ENCODE peak calls at places on chromosomes 7 and 10, in five cellular contexts. One of them, this sample, is unnamed.

GRCh38 chr10:70829543-70829942 is 13.8 kb downstream of the SGPL1 start:
- DNase-seq in neuronal stem cell: no peak
- DNase-seq in mesenchymal stem cell: no peak
- DNase-seq in H1: no peak
- DNase-seq in H9: no peak
- DNase-seq in this sample: no peak

GRCh38 chr10:87177-88080 is 38.3 kb upstream of the TUBB8 start:
- DNase-seq in neuronal stem cell: no peak
- DNase-seq in mesenchymal stem cell: no peak
- DNase-seq in H1: no peak
- DNase-seq in H9: no peak
- DNase-seq in this sample: no peak

GRCh38 chr10:70761031-70761601 is 24.1 kb downstream of the TBATA start:
- DNase-seq in neuronal stem cell: no peak
- DNase-seq in mesenchymal stem cell: no peak
- DNase-seq in H1: peak
- DNase-seq in H9: peak
- DNase-seq in this sample: no peak

GRCh38 chr7:42193457-42194111 is 43.4 kb downstream of the GLI3 start:
- DNase-seq in neuronal stem cell: no peak
- DNase-seq in mesenchymal stem cell: peak
- DNase-seq in H1: no peak
- DNase-seq in H9: no peak
- DNase-seq in this sample: no peak

GRCh38 chr10:31274310-31274709 is 44.7 kb upstream of the ZEB1 start:
- DNase-seq in neuronal stem cell: no peak
- DNase-seq in mesenchymal stem cell: peak
- DNase-seq in H1: no peak
- DNase-seq in H9: no peak
- DNase-seq in this sample: peak

GRCh38 chr7:100563809-100564400 is 9.8 kb downstream of the SAP25 start:
- DNase-seq in neuronal stem cell: peak
- DNase-seq in mesenchymal stem cell: peak
- DNase-seq in H1: peak
- DNase-seq in H9: peak
- DNase-seq in this sample: no peak

GRCh38 chr10:112744525-112744924 is 205.5 kb upstream of the TCF7L2 start:
- DNase-seq in neuronal stem cell: no peak
- DNase-seq in mesenchymal stem cell: no peak
- DNase-seq in H1: no peak
- DNase-seq in H9: no peak
- DNase-seq in this sample: no peak

GRCh38 chr7:44959433-44959951 is 19.3 kb downstream of the MYO1G start:
- DNase-seq in neuronal stem cell: no peak
- DNase-seq in mesenchymal stem cell: peak
- DNase-seq in H1: no peak
- DNase-seq in H9: no peak
- DNase-seq in this sample: peak

GRCh38 chr10:106111241-106111640 is 1053.3 kb downstream of the SORCS1 start:
- DNase-seq in neuronal stem cell: no peak
- DNase-seq in mesenchymal stem cell: peak
- DNase-seq in H1: no peak
- DNase-seq in H9: no peak
- DNase-seq in this sample: no peak

GRCh38 chr7:111030358-111030735 is 60.6 kb upstream of the LRRN3 start:
- DNase-seq in neuronal stem cell: no peak
- DNase-seq in mesenchymal stem cell: no peak
- DNase-seq in H1: no peak
- DNase-seq in H9: no peak
- DNase-seq in this sample: no peak

GRCh38 chr10:80468002-80468401 is 13.9 kb downstream of the TSPAN14 start:
- DNase-seq in neuronal stem cell: no peak
- DNase-seq in mesenchymal stem cell: no peak
- DNase-seq in H1: no peak
- DNase-seq in H9: peak
- DNase-seq in this sample: no peak

GRCh38 chr7:143221737-143222136 is at the start of gene TAS2R40:
- DNase-seq in neuronal stem cell: no peak
- DNase-seq in mesenchymal stem cell: no peak
- DNase-seq in H1: no peak
- DNase-seq in H9: no peak
- DNase-seq in this sample: no peak

GRCh38 chr7:69599211-69599878 is 1.1 kb downstream of the AUTS2 start:
- DNase-seq in neuronal stem cell: peak
- DNase-seq in mesenchymal stem cell: peak
- DNase-seq in H1: peak
- DNase-seq in H9: peak
- DNase-seq in this sample: no peak

GRCh38 chr10:49139000-49139865 is 5.4 kb upstream of the FAM170B start:
- DNase-seq in neuronal stem cell: no peak
- DNase-seq in mesenchymal stem cell: peak
- DNase-seq in H1: no peak
- DNase-seq in H9: no peak
- DNase-seq in this sample: no peak

GRCh38 chr7:141884544-141885227 is 31.5 kb upstream of the OR9A4 start:
- DNase-seq in neuronal stem cell: no peak
- DNase-seq in mesenchymal stem cell: no peak
- DNase-seq in H1: no peak
- DNase-seq in H9: no peak
- DNase-seq in this sample: no peak

GRCh38 chr7:33251261-33251660 is 121.9 kb downstream of the BBS9 start:
- DNase-seq in neuronal stem cell: no peak
- DNase-seq in mesenchymal stem cell: no peak
- DNase-seq in H1: no peak
- DNase-seq in H9: no peak
- DNase-seq in this sample: no peak

GRCh38 chr10:114538544-114538906 is 119.5 kb downstream of the ABLIM1 start:
- DNase-seq in neuronal stem cell: no peak
- DNase-seq in mesenchymal stem cell: no peak
- DNase-seq in H1: peak
- DNase-seq in H9: peak
- DNase-seq in this sample: no peak

GRCh38 chr7:114334992-114335391 is 79.6 kb upstream of the FOXP2 start:
- DNase-seq in neuronal stem cell: no peak
- DNase-seq in mesenchymal stem cell: no peak
- DNase-seq in H1: no peak
- DNase-seq in H9: no peak
- DNase-seq in this sample: no peak

GRCh38 chr10:132482090-132482489 is 55.5 kb upstream of the INPP5A start:
- DNase-seq in neuronal stem cell: no peak
- DNase-seq in mesenchymal stem cell: peak
- DNase-seq in H1: no peak
- DNase-seq in H9: no peak
- DNase-seq in this sample: peak

GRCh38 chr7:925601-926000 is 28.9 kb downstream of the ADAP1 start:
- DNase-seq in neuronal stem cell: no peak
- DNase-seq in mesenchymal stem cell: no peak
- DNase-seq in H1: peak
- DNase-seq in H9: no peak
- DNase-seq in this sample: no peak

GRCh38 chr7:151503902-151504714 is 15.6 kb downstream of the RHEB start:
- DNase-seq in neuronal stem cell: no peak
- DNase-seq in mesenchymal stem cell: peak
- DNase-seq in H1: no peak
- DNase-seq in H9: no peak
- DNase-seq in this sample: peak

GRCh38 chr7:33744293-33744692 is 161.0 kb upstream of the BMPER start:
- DNase-seq in neuronal stem cell: no peak
- DNase-seq in mesenchymal stem cell: no peak
- DNase-seq in H1: no peak
- DNase-seq in H9: no peak
- DNase-seq in this sample: peak

GRCh38 chr10:88293073-88293472 is 290.0 kb downstream of the RNLS start:
- DNase-seq in neuronal stem cell: no peak
- DNase-seq in mesenchymal stem cell: peak
- DNase-seq in H1: no peak
- DNase-seq in H9: no peak
- DNase-seq in this sample: peak

GRCh38 chr10:67849331-67850011 is 11.5 kb upstream of the DNAJC12 start:
- DNase-seq in neuronal stem cell: peak
- DNase-seq in mesenchymal stem cell: peak
- DNase-seq in H1: peak
- DNase-seq in H9: peak
- DNase-seq in this sample: peak

GRCh38 chr7:123819001-123819400 is 26.0 kb upstream of the HYAL4 start:
- DNase-seq in neuronal stem cell: no peak
- DNase-seq in mesenchymal stem cell: no peak
- DNase-seq in H1: no peak
- DNase-seq in H9: no peak
- DNase-seq in this sample: peak

GRCh38 chr10:117541405-117541908 is 1.1 kb upstream of the EMX2 start:
- DNase-seq in neuronal stem cell: peak
- DNase-seq in mesenchymal stem cell: no peak
- DNase-seq in H1: no peak
- DNase-seq in H9: peak
- DNase-seq in this sample: peak

GRCh38 chr10:2876032-2876431 is 191.3 kb upstream of the PFKP start:
- DNase-seq in neuronal stem cell: no peak
- DNase-seq in mesenchymal stem cell: no peak
- DNase-seq in H1: no peak
- DNase-seq in H9: no peak
- DNase-seq in this sample: no peak

GRCh38 chr10:15120523-15120922 is 23.4 kb downstream of the RPP38 start:
- DNase-seq in neuronal stem cell: no peak
- DNase-seq in mesenchymal stem cell: no peak
- DNase-seq in H1: no peak
- DNase-seq in H9: no peak
- DNase-seq in this sample: no peak

GRCh38 chr10:124243702-124244121 is 150.3 kb upstream of the CHST15 start:
- DNase-seq in neuronal stem cell: no peak
- DNase-seq in mesenchymal stem cell: no peak
- DNase-seq in H1: no peak
- DNase-seq in H9: no peak
- DNase-seq in this sample: no peak

GRCh38 chr7:106959753-106960152 is 84.8 kb upstream of the PRKAR2B start:
- DNase-seq in neuronal stem cell: no peak
- DNase-seq in mesenchymal stem cell: no peak
- DNase-seq in H1: peak
- DNase-seq in H9: peak
- DNase-seq in this sample: no peak

GRCh38 chr7:83836028-83836427 is 187.1 kb upstream of the SEMA3E start:
- DNase-seq in neuronal stem cell: no peak
- DNase-seq in mesenchymal stem cell: no peak
- DNase-seq in H1: no peak
- DNase-seq in H9: no peak
- DNase-seq in this sample: no peak

GRCh38 chr10:3417096-3417495 is 244.5 kb upstream of the PITRM1 start:
- DNase-seq in neuronal stem cell: no peak
- DNase-seq in mesenchymal stem cell: no peak
- DNase-seq in H1: no peak
- DNase-seq in H9: no peak
- DNase-seq in this sample: no peak

GRCh38 chr7:134605978-134606923 is 40.4 kb upstream of the BPGM start:
- DNase-seq in neuronal stem cell: peak
- DNase-seq in mesenchymal stem cell: peak
- DNase-seq in H1: peak
- DNase-seq in H9: peak
- DNase-seq in this sample: peak

GRCh38 chr10:38038107-38038931 is 27.8 kb downstream of the ZNF33A start:
- DNase-seq in neuronal stem cell: no peak
- DNase-seq in mesenchymal stem cell: peak
- DNase-seq in H1: no peak
- DNase-seq in H9: no peak
- DNase-seq in this sample: peak

GRCh38 chr7:159091480-159092475 is 52.9 kb downstream of the VIPR2 start:
- DNase-seq in neuronal stem cell: no peak
- DNase-seq in mesenchymal stem cell: no peak
- DNase-seq in H1: peak
- DNase-seq in H9: peak
- DNase-seq in this sample: no peak

GRCh38 chr10:92965314-92965713 is 95.3 kb upstream of the CYP26C1 start:
- DNase-seq in neuronal stem cell: peak
- DNase-seq in mesenchymal stem cell: peak
- DNase-seq in H1: no peak
- DNase-seq in H9: no peak
- DNase-seq in this sample: no peak

GRCh38 chr10:34813626-34814227 is 1.4 kb downstream of the PARD3 start:
- DNase-seq in neuronal stem cell: peak
- DNase-seq in mesenchymal stem cell: peak
- DNase-seq in H1: no peak
- DNase-seq in H9: no peak
- DNase-seq in this sample: peak

GRCh38 chr7:138875794-138876193 is 77.8 kb upstream of the ATP6V0A4 start:
- DNase-seq in neuronal stem cell: no peak
- DNase-seq in mesenchymal stem cell: peak
- DNase-seq in H1: no peak
- DNase-seq in H9: no peak
- DNase-seq in this sample: peak
- H2BK5ac ChIP-seq in neuronal stem cell: no peak
- H2BK5ac ChIP-seq in mesenchymal stem cell: peak
- H2BK5ac ChIP-seq in H1: no peak
- H2BK5ac ChIP-seq in H9: no peak
- H2BK5ac ChIP-seq in this sample: no peak

GRCh38 chr7:3670898-3671297 is 369.8 kb downstream of the SDK1 start:
- DNase-seq in neuronal stem cell: no peak
- DNase-seq in mesenchymal stem cell: peak
- DNase-seq in H1: no peak
- DNase-seq in H9: no peak
- DNase-seq in this sample: no peak
- H2BK12ac ChIP-seq in neuronal stem cell: no peak
- H2BK12ac ChIP-seq in mesenchymal stem cell: no peak
- H2BK12ac ChIP-seq in H1: no peak
- H2BK12ac ChIP-seq in H9: no peak
- H2BK12ac ChIP-seq in this sample: no peak

DNA sequence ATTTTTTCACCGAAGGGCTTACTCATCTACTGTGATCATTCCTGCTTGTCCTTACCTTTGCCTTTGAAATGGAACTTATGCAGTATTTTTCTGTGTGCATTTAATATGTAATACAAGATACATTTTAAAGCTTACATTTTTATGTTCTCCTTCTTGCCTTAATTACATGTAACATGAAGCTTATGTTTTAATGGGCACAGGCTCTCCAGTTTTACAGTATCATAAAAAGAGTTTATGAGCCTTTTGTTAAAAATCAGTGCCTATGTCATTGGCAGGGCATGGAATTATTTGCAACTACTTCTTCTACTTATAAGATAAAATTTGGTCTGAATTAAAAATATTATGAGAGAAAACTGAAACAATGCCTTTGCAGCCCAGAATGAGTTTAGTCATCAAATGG is 28.1 kb upstream of the WNT16 start:
- DNase-seq in neuronal stem cell: no peak
- DNase-seq in mesenchymal stem cell: no peak
- DNase-seq in H1: no peak
- DNase-seq in H9: no peak
- DNase-seq in this sample: no peak
- H2BK5ac ChIP-seq in neuronal stem cell: no peak
- H2BK5ac ChIP-seq in mesenchymal stem cell: no peak
- H2BK5ac ChIP-seq in H1: no peak
- H2BK5ac ChIP-seq in H9: no peak
- H2BK5ac ChIP-seq in this sample: no peak

DNA sequence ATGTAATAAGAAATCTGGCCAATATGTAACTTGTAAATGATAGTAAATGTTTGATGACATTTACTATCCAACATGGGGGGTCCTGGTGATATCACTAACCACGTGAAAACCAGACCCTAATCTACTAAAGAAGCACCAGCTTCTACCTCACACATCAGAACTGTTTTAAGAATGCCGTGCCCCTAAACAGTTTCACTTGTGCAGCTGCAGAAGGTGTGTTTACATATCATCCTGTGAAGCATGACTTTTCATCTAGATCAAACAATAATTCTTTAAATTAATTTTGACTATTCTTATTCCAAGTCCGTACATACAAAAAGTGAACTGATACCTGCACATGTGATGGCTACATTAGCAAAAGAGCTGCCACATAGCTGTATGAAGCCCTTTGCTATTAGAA is 61.0 kb downstream of the STEAP1B start:
- DNase-seq in neuronal stem cell: no peak
- DNase-seq in mesenchymal stem cell: no peak
- DNase-seq in H1: no peak
- DNase-seq in H9: no peak
- DNase-seq in this sample: no peak
- H2BK12ac ChIP-seq in neuronal stem cell: no peak
- H2BK12ac ChIP-seq in mesenchymal stem cell: no peak
- H2BK12ac ChIP-seq in H1: no peak
- H2BK12ac ChIP-seq in H9: no peak
- H2BK12ac ChIP-seq in this sample: no peak

This sample was measured in trophoblast cell.